ENCODE peak calls at places on chromosomes 6 and 20, in seven cellular contexts. N is Calu3, U is RCC 7860, O is NCI-H2081, Y is keratinocyte, Q is substantia nigra, W is islet precursor cell. F is an unnamed sample.

GRCh38 chr6:16375828-16376227 is 137.4 kb downstream of the GMPR start:
- DNase-seq in Y (no peak), U (no peak), W (no peak), O (no peak), Q (no peak), N (no peak), F (no peak)

GRCh38 chr6:110325197-110325596 is 33.0 kb downstream of the METTL24 start:
- DNase-seq in U (no peak), Q (no peak), O (peak; percentile 82), N (no peak), Y (no peak), W (no peak), F (peak; percentile 64)

GRCh38 chr6:31513456-31514165 is 15.2 kb upstream of the MCCD1 start:
- DNase-seq in Y (no peak), U (no peak), Q (no peak), O (no peak), N (no peak), W (no peak), F (no peak)

GRCh38 chr6:12363651-12364381 is 73.7 kb downstream of the EDN1 start:
- DNase-seq in W (no peak), O (no peak), Q (no peak), N (peak; percentile 62), Y (no peak), U (peak; percentile 79), F (no peak)

GRCh38 chr6:80174931-80175572 is 68.6 kb downstream of the BCKDHB start:
- DNase-seq in Y (no peak), W (no peak), N (no peak), U (peak; percentile 7), Q (no peak), O (no peak), F (no peak)

GRCh38 chr6:109349419-109349987 is 32.8 kb downstream of the CD164 start:
- DNase-seq in Y (no peak), O (peak; percentile 67), U (no peak), N (peak; percentile 64), Q (no peak), W (no peak), F (peak; percentile 55)

GRCh38 chr6:15663057-15663638 is 320 bp upstream of the DTNBP1 start:
- DNase-seq in W (no peak), Y (no peak), U (peak; percentile 23), Q (no peak), N (peak; percentile 82), O (peak; percentile 74), F (no peak)

GRCh38 chr6:30206799-30207618 is 6.2 kb downstream of the TRIM26 start:
- DNase-seq in Q (no peak), Y (no peak), O (no peak), W (no peak), U (no peak), N (peak; percentile 36), F (no peak)

GRCh38 chr20:2708073-2708415 is 15.5 kb downstream of the EBF4 start:
- DNase-seq in Q (no peak), Y (no peak), N (no peak), O (no peak), W (peak; percentile 48), U (no peak), F (peak; percentile 78)